ENCODE peak calls at places on chromosome 4, in eight cellular contexts. O, V, M, E, R, Y, B and A are unnamed samples.

GRCh38 chr4:139331185-139331584 is 28.9 kb upstream of the NDUFC1 start:
- DNase-seq in M (no peak), Y (no peak), V (no peak), E (no peak), O (peak; percentile 12), B (no peak), R (no peak), A (no peak)

GRCh38 chr4:155564086-155564485 is 102.6 kb upstream of the GUCY1A1 start:
- DNase-seq in M (no peak), R (no peak), E (no peak), B (no peak), O (no peak), V (no peak), Y (no peak), A (no peak)

GRCh38 chr4:151681085-151681484 is 79.7 kb downstream of the GATB start:
- DNase-seq in E (no peak), V (no peak), Y (no peak), M (no peak), B (no peak), O (no peak), R (no peak), A (no peak)

GRCh38 chr4:15569746-15570145 is 85.4 kb downstream of the FBXL5 start:
- DNase-seq in V (no peak), Y (no peak), O (no peak), M (no peak), E (no peak), R (no peak), B (no peak), A (no peak)

GRCh38 chr4:15444879-15445576 is 17.2 kb downstream of the C1QTNF7 start:
- DNase-seq in Y (no peak), O (no peak), R (no peak), V (no peak), M (no peak), E (no peak), B (no peak), A (no peak)

GRCh38 chr4:56937262-56937661 is 29.6 kb downstream of the REST start:
- DNase-seq in R (no peak), E (no peak), M (no peak), Y (no peak), B (no peak), V (peak; percentile 21), O (peak; percentile 74), A (peak; percentile 32)

GRCh38 chr4:15677507-15677988 is 4.1 kb upstream of the FAM200B start:
- DNase-seq in E (no peak), Y (no peak), M (no peak), B (no peak), O (peak; percentile 89), V (no peak), R (no peak), A (no peak)

GRCh38 chr4:183533698-183534097 is 28.8 kb downstream of the ING2 start:
- DNase-seq in O (no peak), R (no peak), Y (no peak), V (no peak), B (no peak), E (peak; percentile 64), M (no peak), A (no peak)

GRCh38 chr4:41256740-41257256 is at the start of gene UCHL1:
- DNase-seq in B (peak; percentile 38), V (peak; percentile 87), Y (peak; percentile 38), M (no peak), O (peak; percentile 86), E (peak; percentile 94), R (no peak), A (peak; percentile 72)

GRCh38 chr4:107600456-107600855 is 119.6 kb downstream of the PAPSS1 start:
- DNase-seq in Y (no peak), R (no peak), E (no peak), B (no peak), M (no peak), O (no peak), V (no peak), A (peak; percentile 66)

GRCh38 chr4:17057035-17057434 is 158.6 kb upstream of the LDB2 start:
- DNase-seq in E (no peak), V (no peak), B (no peak), R (no peak), M (no peak), Y (no peak), O (no peak), A (no peak)

GRCh38 chr4:110062166-110062565 is 136.2 kb downstream of the ELOVL6 start:
- DNase-seq in O (no peak), E (no peak), V (no peak), B (no peak), M (no peak), R (no peak), Y (no peak), A (no peak)

GRCh38 chr4:128287159-128287870 is at the start of gene PGRMC2:
- DNase-seq in M (no peak), V (no peak), Y (no peak), R (no peak), B (no peak), O (peak; percentile 16), E (peak; percentile 77), A (no peak)

GRCh38 chr4:111562811-111563210 is 582.4 kb upstream of the FAM241A start:
- DNase-seq in V (no peak), M (no peak), E (no peak), Y (no peak), B (no peak), O (no peak), R (no peak), A (no peak)

GRCh38 chr4:11824557-11824956 is 395.9 kb upstream of the HS3ST1 start:
- DNase-seq in B (no peak), O (no peak), R (no peak), E (no peak), Y (no peak), M (no peak), V (no peak), A (no peak)

GRCh38 chr4:122539861-122540465 is 80.9 kb downstream of the IL21 start:
- DNase-seq in R (no peak), O (peak; percentile 70), Y (no peak), E (no peak), B (no peak), V (no peak), M (no peak), A (no peak)

GRCh38 chr4:8703401-8703696 is 110.8 kb downstream of the CPZ start:
- DNase-seq in M (no peak), O (no peak), R (no peak), E (peak; percentile 56), Y (no peak), B (no peak), V (no peak), A (no peak)

GRCh38 chr4:48483006-48483776 is at the start of gene SLC10A4:
- DNase-seq in M (no peak), R (no peak), B (peak; percentile 53), O (no peak), Y (no peak), V (no peak), E (peak; percentile 88), A (no peak)

GRCh38 chr4:52098618-52099017 is 47.5 kb downstream of the SPATA18 start:
- DNase-seq in E (no peak), V (no peak), Y (no peak), M (no peak), O (no peak), R (no peak), B (no peak), A (no peak)